ENCODE peak calls at places on chromosomes 5 and 9, in four cellular contexts. One of them, this sample, is unnamed.

GRCh38 chr9:72858089-72858912 is 94.6 kb downstream of the ALDH1A1 start:
- DNase-seq in GM12865: no peak
- DNase-seq in H1: no peak
- DNase-seq in Caco-2: peak
- DNase-seq in this sample: peak

GRCh38 chr5:80555099-80555498 is 15.0 kb downstream of the ANKRD34B start:
- DNase-seq in GM12865: no peak
- DNase-seq in H1: no peak
- DNase-seq in Caco-2: no peak
- DNase-seq in this sample: no peak

GRCh38 chr5:147822686-147823491 is 8.6 kb downstream of the SPINK1 start:
- DNase-seq in GM12865: peak
- DNase-seq in H1: no peak
- DNase-seq in Caco-2: peak
- DNase-seq in this sample: peak

GRCh38 chr5:136526798-136527197 is 161.5 kb upstream of the TRPC7 start:
- DNase-seq in GM12865: no peak
- DNase-seq in H1: no peak
- DNase-seq in Caco-2: no peak
- DNase-seq in this sample: no peak

GRCh38 chr9:134475051-134475790 is 149.0 kb downstream of the RXRA start:
- DNase-seq in GM12865: no peak
- DNase-seq in H1: no peak
- DNase-seq in Caco-2: no peak
- DNase-seq in this sample: peak

GRCh38 chr5:119435436-119436132 is 16.7 kb upstream of the HSD17B4 start:
- DNase-seq in GM12865: peak
- DNase-seq in H1: peak
- DNase-seq in Caco-2: peak
- DNase-seq in this sample: peak

GRCh38 chr5:125481506-125482455 is 735.3 kb upstream of the ZNF608 start:
- DNase-seq in GM12865: no peak
- DNase-seq in H1: no peak
- DNase-seq in Caco-2: no peak
- DNase-seq in this sample: no peak

GRCh38 chr5:65102501-65102825 is 333.7 kb downstream of the CWC27 start:
- DNase-seq in GM12865: no peak
- DNase-seq in H1: no peak
- DNase-seq in Caco-2: no peak
- DNase-seq in this sample: no peak

GRCh38 chr9:109314011-109314531 is 6.8 kb downstream of the EPB41L4B start:
- DNase-seq in GM12865: no peak
- DNase-seq in H1: no peak
- DNase-seq in Caco-2: no peak
- DNase-seq in this sample: no peak

GRCh38 chr5:147223951-147224791 is 10.7 kb upstream of the STK32A start:
- DNase-seq in GM12865: peak
- DNase-seq in H1: no peak
- DNase-seq in Caco-2: peak
- DNase-seq in this sample: peak

GRCh38 chr9:33130501-33130900 is 36.6 kb downstream of the B4GALT1 start:
- DNase-seq in GM12865: peak
- DNase-seq in H1: no peak
- DNase-seq in Caco-2: no peak
- DNase-seq in this sample: peak

GRCh38 chr5:6729400-6730310 is 16.4 kb downstream of the TENT4A start:
- DNase-seq in GM12865: no peak
- DNase-seq in H1: no peak
- DNase-seq in Caco-2: no peak
- DNase-seq in this sample: no peak

GRCh38 chr9:121305269-121305994 is 37.5 kb downstream of the GSN start:
- DNase-seq in GM12865: no peak
- DNase-seq in H1: no peak
- DNase-seq in Caco-2: no peak
- DNase-seq in this sample: no peak

GRCh38 chr5:179113945-179114641 is 53.9 kb downstream of the ZNF354C start:
- DNase-seq in GM12865: no peak
- DNase-seq in H1: no peak
- DNase-seq in Caco-2: no peak
- DNase-seq in this sample: no peak

GRCh38 chr5:80741015-80741414 is 86.2 kb upstream of the DHFR start:
- DNase-seq in GM12865: peak
- DNase-seq in H1: no peak
- DNase-seq in Caco-2: no peak
- DNase-seq in this sample: no peak

GRCh38 chr9:117153021-117153420 is 261.8 kb downstream of the ASTN2 start:
- DNase-seq in GM12865: no peak
- DNase-seq in H1: no peak
- DNase-seq in Caco-2: no peak
- DNase-seq in this sample: peak

GRCh38 chr9:89723696-89724095 is 118.9 kb downstream of the GADD45G start:
- DNase-seq in GM12865: no peak
- DNase-seq in H1: no peak
- DNase-seq in Caco-2: no peak
- DNase-seq in this sample: no peak

DNA sequence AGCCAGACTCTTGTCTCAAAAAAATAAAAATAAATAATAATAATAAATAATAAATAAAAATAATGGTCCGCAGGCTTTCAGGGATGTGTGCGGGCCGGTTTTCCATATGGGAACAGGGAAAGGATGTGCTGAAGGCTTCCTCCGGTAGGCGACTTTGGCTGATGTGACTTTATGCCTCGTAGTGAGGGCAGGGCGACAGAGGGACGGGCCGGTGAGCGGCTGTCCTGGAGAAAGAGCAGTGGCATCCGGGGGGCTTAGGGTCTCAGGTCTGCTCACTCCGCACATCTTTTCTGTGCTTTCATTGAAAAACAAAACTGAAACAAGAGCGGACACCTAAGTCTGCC is 811 bp upstream of the PRRX2 start:
- DNase-seq in GM12865: no peak
- DNase-seq in H1: no peak
- DNase-seq in Caco-2: no peak
- DNase-seq in this sample: no peak
- H3K4me3 ChIP-seq in GM12865: no peak
- H3K4me3 ChIP-seq in H1: peak
- H3K4me3 ChIP-seq in Caco-2: no peak
- H3K4me3 ChIP-seq in this sample: no peak

GRCh38 chr9:93059960-93060591 is 1.6 kb downstream of the SUSD3 start:
- DNase-seq in GM12865: no peak
- DNase-seq in H1: no peak
- DNase-seq in Caco-2: no peak
- DNase-seq in this sample: no peak

GRCh38 chr9:93057024-93057702 is 1.3 kb upstream of the SUSD3 start:
- DNase-seq in GM12865: no peak
- DNase-seq in H1: no peak
- DNase-seq in Caco-2: no peak
- DNase-seq in this sample: no peak

GRCh38 chr9:93059097-93059959 is 827 bp downstream of the SUSD3 start:
- DNase-seq in GM12865: peak
- DNase-seq in H1: no peak
- DNase-seq in Caco-2: no peak
- DNase-seq in this sample: no peak

GRCh38 chr9:93058357-93059096 is at the start of gene SUSD3:
- DNase-seq in GM12865: peak
- DNase-seq in H1: peak
- DNase-seq in Caco-2: peak
- DNase-seq in this sample: no peak

DNA sequence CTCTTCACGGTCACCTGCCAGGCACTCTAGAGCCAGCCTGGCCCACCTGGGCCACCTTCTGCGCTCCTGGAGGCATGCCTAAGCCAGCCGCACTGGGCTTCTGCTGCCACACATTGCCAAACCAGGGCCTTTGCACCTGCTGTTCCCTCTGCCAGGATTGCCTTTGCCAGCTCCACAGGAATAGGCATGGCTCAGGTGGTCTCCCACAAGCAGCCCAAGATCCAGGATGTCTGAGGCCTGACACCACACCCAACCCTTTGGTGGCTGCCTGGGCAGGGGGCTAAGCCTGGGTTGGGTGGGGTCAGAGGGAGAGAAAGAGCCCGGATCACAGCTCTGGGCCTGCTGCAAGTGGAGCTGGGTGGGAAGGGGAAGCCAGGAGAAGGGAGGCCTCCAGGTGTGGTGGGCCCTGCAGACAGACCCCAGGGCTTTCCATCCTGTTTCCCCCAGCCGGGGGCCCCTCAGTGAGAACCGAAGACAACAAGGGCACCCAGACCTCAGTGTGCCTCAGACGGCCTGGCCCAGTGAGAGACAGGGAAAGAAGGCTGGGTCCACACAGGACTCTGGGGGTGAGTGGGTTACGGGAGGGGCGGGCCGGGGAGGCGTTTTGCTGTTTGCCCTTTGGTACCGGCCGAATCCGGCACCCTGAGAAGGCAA is 671 bp upstream of the SUSD3 start:
- DNase-seq in GM12865: no peak
- DNase-seq in H1: no peak
- DNase-seq in Caco-2: no peak
- DNase-seq in this sample: no peak
- H3K4me3 ChIP-seq in GM12865: no peak
- H3K4me3 ChIP-seq in H1: no peak
- H3K4me3 ChIP-seq in Caco-2: peak
- H3K4me3 ChIP-seq in this sample: no peak

GRCh38 chr9:131606896-131607567 is 61.7 kb downstream of the PRRT1B start:
- DNase-seq in GM12865: no peak
- DNase-seq in H1: no peak
- DNase-seq in Caco-2: no peak
- DNase-seq in this sample: no peak

GRCh38 chr9:131610231-131610761 is 65.0 kb downstream of the PRRT1B start:
- DNase-seq in GM12865: no peak
- DNase-seq in H1: no peak
- DNase-seq in Caco-2: no peak
- DNase-seq in this sample: peak

GRCh38 chr9:131608469-131609115 is 63.3 kb downstream of the PRRT1B start:
- DNase-seq in GM12865: no peak
- DNase-seq in H1: peak
- DNase-seq in Caco-2: peak
- DNase-seq in this sample: peak

GRCh38 chr9:131607591-131607990 is 62.3 kb downstream of the PRRT1B start:
- DNase-seq in GM12865: no peak
- DNase-seq in H1: no peak
- DNase-seq in Caco-2: no peak
- DNase-seq in this sample: no peak

DNA sequence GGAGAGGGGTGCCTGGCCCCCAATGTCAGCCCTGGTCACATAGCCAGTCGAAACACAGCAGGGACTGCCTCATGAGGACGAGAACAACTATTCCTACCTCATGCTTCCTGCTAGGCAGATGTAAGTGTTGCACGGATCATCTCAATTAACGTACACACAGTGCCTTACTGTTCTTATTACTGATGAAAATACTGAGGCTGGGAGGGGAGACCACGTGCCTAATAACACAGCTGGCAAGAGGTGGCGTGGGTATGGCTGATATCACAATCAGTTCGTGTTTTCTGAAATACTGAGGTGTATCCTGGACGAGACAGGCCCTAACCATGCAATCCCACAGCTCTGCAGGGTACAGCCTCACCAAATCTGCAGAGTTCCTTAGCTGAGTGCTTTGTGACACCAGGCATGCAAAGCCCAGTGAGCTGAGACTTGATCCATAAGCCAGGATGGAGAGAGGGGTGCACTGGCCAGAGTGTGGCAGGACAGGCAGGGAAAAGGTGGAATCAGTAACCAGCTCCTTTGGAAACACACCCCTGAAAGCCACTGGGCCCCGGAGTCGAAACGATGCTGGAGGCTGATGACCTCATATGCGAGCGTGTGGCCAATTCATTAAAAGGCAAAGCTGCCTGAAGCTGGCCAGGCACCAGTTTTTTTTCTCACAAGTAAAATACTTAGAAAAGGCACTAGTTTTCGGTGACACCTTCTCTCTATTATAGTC is 64.0 kb downstream of the PRRT1B start:
- DNase-seq in GM12865: no peak
- DNase-seq in H1: no peak
- DNase-seq in Caco-2: no peak
- DNase-seq in this sample: peak
- H3K4me3 ChIP-seq in GM12865: no peak
- H3K4me3 ChIP-seq in H1: no peak
- H3K4me3 ChIP-seq in Caco-2: no peak
- H3K4me3 ChIP-seq in this sample: no peak

DNA sequence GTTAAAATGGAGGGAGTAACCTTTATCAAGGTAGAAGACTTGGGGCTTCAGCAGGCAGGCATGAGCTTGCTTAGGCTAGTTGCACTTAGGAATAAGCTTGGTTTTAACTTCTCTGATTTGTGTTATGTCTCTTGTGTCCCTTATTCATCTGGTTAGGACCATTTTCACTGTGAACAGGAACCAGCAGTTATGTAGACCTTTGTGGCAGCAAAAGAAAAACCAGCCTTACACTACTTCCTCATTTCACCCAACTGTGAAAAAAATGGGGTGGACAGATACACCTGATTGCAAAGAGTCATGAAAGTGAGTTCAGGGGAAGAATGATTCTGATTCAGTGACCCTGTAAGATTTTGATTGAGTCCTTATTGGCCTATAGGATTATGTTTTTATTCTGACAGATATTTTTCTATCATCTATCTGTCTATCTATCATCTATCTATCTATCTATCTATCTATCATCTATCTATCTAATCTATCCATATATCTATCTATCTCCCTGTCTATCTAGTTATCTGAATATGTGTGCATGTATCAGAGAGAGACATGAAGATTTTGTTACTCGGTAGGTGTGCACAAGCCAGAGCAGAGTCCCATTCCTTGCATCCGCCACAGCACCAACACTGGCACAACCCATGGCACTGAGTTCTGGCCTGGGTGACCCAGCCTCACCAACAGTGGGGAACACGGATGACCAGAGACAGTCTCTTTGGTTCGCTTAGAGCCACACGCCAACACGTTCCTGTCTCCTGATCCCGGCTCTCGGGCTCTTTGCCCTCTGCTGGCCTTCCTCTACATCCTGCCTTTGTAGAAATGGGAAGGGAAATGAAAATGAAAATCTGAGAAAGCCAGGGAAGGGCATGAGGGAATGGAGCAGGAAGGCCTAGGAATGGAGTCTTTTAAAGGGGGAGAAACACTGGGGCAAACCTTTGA is 1.3 kb upstream of the ZNF366 start:
- DNase-seq in GM12865: peak
- DNase-seq in H1: no peak
- DNase-seq in Caco-2: no peak
- DNase-seq in this sample: no peak
- H3K4me3 ChIP-seq in GM12865: no peak
- H3K4me3 ChIP-seq in H1: no peak
- H3K4me3 ChIP-seq in Caco-2: no peak
- H3K4me3 ChIP-seq in this sample: no peak

DNA sequence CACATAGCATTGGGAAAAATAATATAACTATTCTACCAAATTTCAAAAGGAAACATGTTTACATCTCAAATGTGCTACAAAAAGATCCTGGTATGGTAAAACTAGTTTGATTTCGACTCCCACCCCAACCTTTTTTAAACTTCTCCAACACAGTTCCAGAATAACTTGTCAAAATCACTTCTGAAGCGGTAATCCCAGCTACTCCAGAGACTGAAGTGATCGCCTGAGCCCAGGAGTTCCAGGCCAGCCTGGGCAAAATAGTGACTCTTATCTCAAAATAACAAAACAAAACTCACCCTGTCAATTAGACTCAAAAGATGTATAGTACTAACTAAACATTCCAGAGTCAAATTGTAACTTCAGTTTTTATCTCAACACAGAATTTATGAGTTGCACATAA is 71.3 kb upstream of the RNF38 start:
- DNase-seq in GM12865: no peak
- DNase-seq in H1: no peak
- DNase-seq in Caco-2: no peak
- DNase-seq in this sample: no peak
- H3K4me3 ChIP-seq in GM12865: peak
- H3K4me3 ChIP-seq in H1: no peak
- H3K4me3 ChIP-seq in Caco-2: no peak
- H3K4me3 ChIP-seq in this sample: peak

GRCh38 chr9:83125671-83126070 is 62.7 kb upstream of the RASEF start:
- DNase-seq in GM12865: no peak
- DNase-seq in H1: no peak
- DNase-seq in Caco-2: no peak
- DNase-seq in this sample: no peak
- H3K4me3 ChIP-seq in GM12865: no peak
- H3K4me3 ChIP-seq in H1: no peak
- H3K4me3 ChIP-seq in Caco-2: no peak
- H3K4me3 ChIP-seq in this sample: no peak

This sample was measured in MG63.